ENCODE peak calls at places on chromosomes 13 and 19, in five cellular contexts. B, A, C, G and Q are unnamed samples.
A peak's percentile ranks its signal among the peaks of the same experiment; 100 is the strongest.

GRCh38 chr13:92354583-92354982 is 872.0 kb upstream of the GPC6 start:
- DNase-seq in B (no peak), A (no peak), C (no peak), G (no peak), Q (peak; percentile 58)

GRCh38 chr13:31234729-31235128 is 35.0 kb downstream of the B3GLCT start:
- DNase-seq in B (no peak), A (no peak), C (no peak), G (no peak), Q (no peak)

GRCh38 chr19:50328257-50329145 is 676 bp downstream of the KCNC3 start:
- DNase-seq in B (no peak), A (peak; percentile 37), C (peak; percentile 25), G (no peak), Q (peak; percentile 48)

GRCh38 chr13:79659161-79659560 is 178.2 kb downstream of the NDFIP2 start:
- DNase-seq in B (no peak), A (peak; percentile 41), C (no peak), G (no peak), Q (peak; percentile 84)

GRCh38 chr19:7230826-7231225 is 63.4 kb downstream of the INSR start:
- DNase-seq in B (no peak), A (peak; percentile 80), C (peak; percentile 61), G (no peak), Q (no peak)

GRCh38 chr13:24203726-24204295 is 43.3 kb downstream of the SPATA13 start:
- DNase-seq in B (no peak), A (no peak), C (no peak), G (no peak), Q (no peak)

GRCh38 chr19:55467236-55468053 is 2.9 kb upstream of the C19orf85 start:
- DNase-seq in B (peak; percentile 62), A (peak; percentile 72), C (peak; percentile 36), G (no peak), Q (peak; percentile 91)

GRCh38 chr13:43270043-43270830 is 246.9 kb downstream of the DNAJC15 start:
- DNase-seq in B (no peak), A (no peak), C (no peak), G (no peak), Q (peak; percentile 15)

GRCh38 chr13:105998233-105998550 is 537.3 kb downstream of the EFNB2 start:
- DNase-seq in B (no peak), A (no peak), C (no peak), G (no peak), Q (no peak)

GRCh38 chr19:53870485-53870844 is 2.8 kb downstream of the MYADM start:
- DNase-seq in B (no peak), A (peak; percentile 41), C (no peak), G (no peak), Q (no peak)

GRCh38 chr13:32045963-32046785 is 14.6 kb downstream of the FRY start:
- DNase-seq in B (peak; percentile 7), A (no peak), C (peak; percentile 29), G (no peak), Q (no peak)

GRCh38 chr13:25330541-25330940 is 29.1 kb downstream of the NUP58 start:
- DNase-seq in B (no peak), A (no peak), C (no peak), G (no peak), Q (peak; percentile 25)

GRCh38 chr19:58543826-58544590 is at the start of gene TRIM28:
- DNase-seq in B (peak; percentile 98), A (peak; percentile 99), C (peak; percentile 97), G (peak; percentile 98), Q (peak; percentile 98)

GRCh38 chr19:10565028-10565566 is 713 bp downstream of the KRI1 start:
- DNase-seq in B (peak; percentile 47), A (peak; percentile 61), C (no peak), G (peak; percentile 32), Q (peak; percentile 50)

GRCh38 chr13:29994911-29995601 is 144.6 kb upstream of the UBL3 start:
- DNase-seq in B (no peak), A (no peak), C (no peak), G (no peak), Q (no peak)

GRCh38 chr13:85266331-85266730 is 532.9 kb downstream of the SLITRK6 start:
- DNase-seq in B (no peak), A (no peak), C (no peak), G (no peak), Q (no peak)

GRCh38 chr13:49220856-49221614 is 897 bp downstream of the MLNR start:
- DNase-seq in B (no peak), A (no peak), C (no peak), G (no peak), Q (no peak)

GRCh38 chr19:22286151-22286810 is at the start of gene ZNF729:
- DNase-seq in B (no peak), A (no peak), C (no peak), G (peak; percentile 58), Q (no peak)

GRCh38 chr13:114057131-114058050 is 75.0 kb downstream of the RASA3 start:
- DNase-seq in B (no peak), A (peak; percentile 63), C (no peak), G (no peak), Q (no peak)

GRCh38 chr19:56508282-56508778 is 675 bp downstream of the ZNF471 start:
- DNase-seq in B (no peak), A (no peak), C (no peak), G (no peak), Q (no peak)

GRCh38 chr13:62033932-62034331 is 618.3 kb upstream of the PCDH20 start:
- DNase-seq in B (no peak), A (no peak), C (no peak), G (no peak), Q (peak; percentile 47)

GRCh38 chr13:113895436-113895835 is 31.6 kb upstream of the GAS6 start:
- DNase-seq in B (no peak), A (no peak), C (no peak), G (no peak), Q (peak; percentile 28)

GRCh38 chr13:113835461-113836274 is 28.2 kb downstream of the GAS6 start:
- DNase-seq in B (no peak), A (no peak), C (no peak), G (no peak), Q (peak; percentile 32)

GRCh38 chr19:13881692-13882418 is 4.9 kb downstream of the NANOS3 start:
- DNase-seq in B (peak; percentile 43), A (no peak), C (no peak), G (peak; percentile 57), Q (peak; percentile 67)

GRCh38 chr13:23391752-23392151 is 41.8 kb downstream of the SACS start:
- DNase-seq in B (no peak), A (no peak), C (no peak), G (no peak), Q (no peak)

GRCh38 chr19:3544742-3545668 is 6.0 kb downstream of the TEKTIP1 start:
- DNase-seq in B (peak; percentile 49), A (peak; percentile 76), C (peak; percentile 53), G (no peak), Q (peak; percentile 55)

DNA sequence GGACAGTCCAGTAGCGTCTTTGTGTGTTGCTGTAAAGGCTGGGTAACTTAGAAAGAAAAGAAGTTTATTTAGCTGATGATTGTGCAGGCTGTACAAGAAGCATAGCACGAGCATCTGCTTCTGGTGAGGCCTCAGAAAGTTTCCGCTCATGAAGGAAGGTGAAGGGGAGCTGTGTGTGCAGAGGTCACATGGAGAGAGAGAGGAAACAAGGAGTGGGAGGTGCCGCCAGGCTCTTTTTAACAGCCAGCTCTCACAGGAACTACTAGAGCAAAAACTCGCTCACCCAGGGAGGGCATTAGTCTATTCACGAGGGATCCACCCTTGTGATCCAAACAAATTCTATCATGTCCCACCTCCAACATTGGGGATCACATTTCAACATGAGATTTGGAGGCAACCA is 99.8 kb downstream of the GPR12 start:
- DNase-seq in B (no peak), A (no peak), C (no peak), G (no peak), Q (no peak)
- H3K27ac ChIP-seq in B (no peak overlapping the region), A (no peak overlapping the region), C (no peak overlapping the region), G (no peak overlapping the region), Q (no peak overlapping the region)

GRCh38 chr19:35249146-35249847 is 495 bp downstream of the LSR start:
- DNase-seq in B (no peak), A (peak; percentile 47), C (peak; percentile 51), G (no peak), Q (no peak)

GRCh38 chr19:35249848-35250711 is 1.3 kb downstream of the LSR start:
- DNase-seq in B (no peak), A (no peak), C (peak; percentile 24), G (no peak), Q (no peak)

GRCh38 chr19:35246466-35247096 is 2.2 kb upstream of the LSR start:
- DNase-seq in B (no peak), A (no peak), C (no peak), G (no peak), Q (no peak)

GRCh38 chr19:35247526-35248309 is 1.1 kb upstream of the LSR start:
- DNase-seq in B (peak; percentile 95), A (peak; percentile 94), C (peak; percentile 93), G (peak; percentile 82), Q (no peak)

GRCh38 chr19:35248310-35249145 is at the start of gene LSR:
- DNase-seq in B (peak; percentile 95), A (peak; percentile 96), C (peak; percentile 95), G (peak; percentile 85), Q (no peak)
- TF ChIP-seq CTCF in B (peak; percentile 20), A (peak; percentile 36), C (no peak), G (no peak), Q (no peak)

GRCh38 chr19:719081-719512 is 10.4 kb downstream of the PALM start:
- DNase-seq in B (no peak), A (peak; percentile 37), C (no peak), G (no peak), Q (peak; percentile 66)
- H3K27me3 ChIP-seq in B (no peaks in the 10 kb centered on the region), A (peaks cover 6% of the 10 kb centered on the region), C (no peaks in the 10 kb centered on the region), G (no peaks in the 10 kb centered on the region), Q (no peaks in the 10 kb centered on the region)

DNA sequence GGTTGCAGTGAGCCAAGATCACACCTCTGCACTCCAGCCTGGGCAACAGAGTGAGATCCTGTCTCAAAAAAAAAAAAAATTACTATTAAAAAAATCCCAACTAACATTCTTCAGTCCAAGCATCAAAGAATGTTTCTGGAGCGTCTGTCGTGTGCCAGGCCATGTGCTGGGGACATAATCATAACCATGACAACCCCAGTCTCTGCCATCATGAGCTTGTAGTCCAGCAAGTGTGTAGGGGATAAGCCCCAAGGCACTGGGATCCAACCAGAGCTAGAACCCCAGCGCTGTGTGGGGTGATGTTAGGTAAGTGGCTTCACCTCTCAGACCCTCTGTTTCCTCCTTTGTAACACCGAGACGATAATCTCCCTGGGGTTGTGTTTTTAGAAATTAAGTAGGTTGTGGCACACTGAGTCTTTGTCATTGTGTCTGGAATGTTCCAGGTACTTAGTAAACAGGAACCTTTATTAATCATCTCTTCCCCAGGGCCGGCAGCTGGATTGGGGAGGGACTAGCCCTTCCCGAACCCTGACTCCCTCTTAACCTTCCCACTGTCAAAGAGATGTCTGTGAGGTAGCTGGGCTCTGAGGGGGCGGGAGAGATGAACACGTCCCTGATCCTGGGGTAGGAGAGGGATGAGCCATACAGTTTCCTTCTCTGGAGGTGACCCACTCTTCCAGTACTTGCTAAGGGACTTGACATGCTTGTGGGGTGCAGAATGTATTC is 5.2 kb downstream of the ITPKC start:
- DNase-seq in B (no peak), A (no peak), C (no peak), G (peak; percentile 45), Q (no peak)
- H3K27ac ChIP-seq in B (peak overlapping the region; percentile 98), A (peak overlapping the region; percentile 99), C (peak overlapping the region; percentile 2), G (peak overlapping the region; percentile 99), Q (no peak overlapping the region)